ENCODE peak calls at places on chromosome 16, in four cellular contexts. G is A549, V is left kidney, J is D721Med. P is an unnamed sample.

GRCh38 chr16:51465026-51465425 is 314.0 kb upstream of the SALL1 start:
- DNase-seq in J (no peak), G (no peak), V (peak), P (no peak)

GRCh38 chr16:31260136-31260931 is 559 bp downstream of the ITGAM start:
- DNase-seq in G (no peak), J (no peak), V (no peak), P (no peak)

GRCh38 chr16:35543486-35543885 is 2084.1 kb downstream of the TP53TG3F start:
- DNase-seq in J (no peak), G (no peak), V (no peak), P (no peak)

GRCh38 chr16:75552951-75553350 is 3.1 kb downstream of the TMEM231 start:
- DNase-seq in G (no peak), J (no peak), V (no peak), P (no peak)

GRCh38 chr16:70478169-70478568 is 23.8 kb downstream of the FCSK start:
- DNase-seq in G (no peak), V (no peak), J (no peak), P (no peak)

GRCh38 chr16:1788708-1789100 is 4.8 kb downstream of the IGFALS start:
- DNase-seq in V (no peak), J (no peak), G (no peak), P (no peak)

GRCh38 chr16:83552193-83552592 is 255.6 kb upstream of the HSBP1 start:
- DNase-seq in J (no peak), G (no peak), V (no peak), P (no peak)

GRCh38 chr16:56558024-56558747 is 6.7 kb upstream of the MT4 start:
- DNase-seq in V (no peak), G (peak), J (no peak), P (no peak)

GRCh38 chr16:57504491-57504890 is 18.2 kb upstream of the DOK4 start:
- DNase-seq in J (no peak), G (no peak), V (peak), P (no peak)

P was measured in nephron progenitor cell.